ENCODE peak calls at places on chromosome 14, in five cellular contexts. R is H1, Q is neuronal stem cell, O is trophoblast cell, S is IMR-90. W is an unnamed sample.

GRCh38 chr14:69632154-69632553 is 20.8 kb downstream of the SUSD6 start:
- DNase-seq in R (no peak), Q (no peak), O (no peak), S (no peak), W (peak)

GRCh38 chr14:71648725-71649124 is 283.5 kb upstream of the RGS6 start:
- DNase-seq in R (no peak), Q (no peak), O (no peak), S (no peak), W (no peak)

GRCh38 chr14:50109342-50109741 is 7.0 kb downstream of the VCPKMT start:
- DNase-seq in R (no peak), Q (no peak), O (peak), S (peak), W (peak)

GRCh38 chr14:85549697-85550096 is 19.8 kb downstream of the FLRT2 start:
- DNase-seq in R (no peak), Q (no peak), O (no peak), S (no peak), W (no peak)

GRCh38 chr14:63155511-63156189 is 48.6 kb upstream of the RHOJ start:
- DNase-seq in R (no peak), Q (no peak), O (peak), S (peak), W (no peak)

GRCh38 chr14:36518031-36518585 is 1.9 kb downstream of the NKX2-1 start:
- DNase-seq in R (no peak), Q (no peak), O (no peak), S (no peak), W (peak)

GRCh38 chr14:68463705-68464104 is 329.2 kb downstream of the ZFP36L1 start:
- DNase-seq in R (no peak), Q (no peak), O (no peak), S (no peak), W (no peak)

GRCh38 chr14:74555476-74556050 is 56.5 kb downstream of the LTBP2 start:
- DNase-seq in R (no peak), Q (no peak), O (peak), S (no peak), W (no peak)

GRCh38 chr14:69106451-69106850 is 46.5 kb downstream of the DCAF5 start:
- DNase-seq in R (no peak), Q (no peak), O (peak), S (no peak), W (no peak)

GRCh38 chr14:54047645-54048308 is 91.2 kb upstream of the BMP4 start:
- DNase-seq in R (no peak), Q (no peak), O (no peak), S (no peak), W (no peak)

GRCh38 chr14:102472815-102473158 is 36.8 kb downstream of the ANKRD9 start:
- DNase-seq in R (no peak), Q (no peak), O (no peak), S (no peak), W (no peak)
- H2AK5ac ChIP-seq in R (no peak), Q (no peak), O (no peak), S (peak), W (no peak)

GRCh38 chr14:51609251-51609986 is 42.3 kb upstream of the FRMD6 start:
- DNase-seq in R (no peak), Q (no peak), O (no peak), S (peak), W (no peak)
- H4K8ac ChIP-seq in R (no peak), Q (no peak), O (no peak), S (peak), W (no peak)

GRCh38 chr14:90695997-90696681 is 120.1 kb downstream of the TTC7B start:
- DNase-seq in R (no peak), Q (no peak), O (no peak), S (no peak), W (no peak)

GRCh38 chr14:90693413-90693812 is 122.8 kb downstream of the TTC7B start:
- DNase-seq in R (no peak), Q (no peak), O (no peak), S (no peak), W (no peak)

GRCh38 chr14:90691627-90692026 is 124.6 kb downstream of the TTC7B start:
- DNase-seq in R (no peak), Q (no peak), O (no peak), S (no peak), W (no peak)

GRCh38 chr14:90692826-90693225 is 123.4 kb downstream of the TTC7B start:
- DNase-seq in R (no peak), Q (no peak), O (no peak), S (peak), W (no peak)

DNA sequence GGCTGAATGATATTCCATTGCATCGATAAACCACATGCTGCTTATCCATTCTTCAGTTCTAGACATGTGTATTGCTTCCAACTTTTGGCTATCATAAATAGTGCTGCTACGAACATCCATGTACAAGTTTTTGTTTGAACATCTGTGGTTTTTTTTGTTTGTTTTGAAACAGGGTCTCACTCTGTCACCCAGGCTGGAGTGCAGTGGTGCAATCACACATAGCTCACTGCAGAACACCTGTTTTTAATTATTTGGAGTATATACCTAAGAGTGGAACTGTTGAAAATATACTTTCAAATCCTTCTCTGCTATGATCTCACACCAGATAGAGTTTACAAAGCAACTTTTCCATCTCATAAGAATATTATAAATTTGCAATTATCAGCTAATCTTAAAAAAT is 124.2 kb downstream of the TTC7B start:
- DNase-seq in R (no peak), Q (no peak), O (no peak), S (peak), W (no peak)
- H3K27ac ChIP-seq in R (no peak), Q (no peak), O (no peak), S (no peak), W (no peak)

DNA sequence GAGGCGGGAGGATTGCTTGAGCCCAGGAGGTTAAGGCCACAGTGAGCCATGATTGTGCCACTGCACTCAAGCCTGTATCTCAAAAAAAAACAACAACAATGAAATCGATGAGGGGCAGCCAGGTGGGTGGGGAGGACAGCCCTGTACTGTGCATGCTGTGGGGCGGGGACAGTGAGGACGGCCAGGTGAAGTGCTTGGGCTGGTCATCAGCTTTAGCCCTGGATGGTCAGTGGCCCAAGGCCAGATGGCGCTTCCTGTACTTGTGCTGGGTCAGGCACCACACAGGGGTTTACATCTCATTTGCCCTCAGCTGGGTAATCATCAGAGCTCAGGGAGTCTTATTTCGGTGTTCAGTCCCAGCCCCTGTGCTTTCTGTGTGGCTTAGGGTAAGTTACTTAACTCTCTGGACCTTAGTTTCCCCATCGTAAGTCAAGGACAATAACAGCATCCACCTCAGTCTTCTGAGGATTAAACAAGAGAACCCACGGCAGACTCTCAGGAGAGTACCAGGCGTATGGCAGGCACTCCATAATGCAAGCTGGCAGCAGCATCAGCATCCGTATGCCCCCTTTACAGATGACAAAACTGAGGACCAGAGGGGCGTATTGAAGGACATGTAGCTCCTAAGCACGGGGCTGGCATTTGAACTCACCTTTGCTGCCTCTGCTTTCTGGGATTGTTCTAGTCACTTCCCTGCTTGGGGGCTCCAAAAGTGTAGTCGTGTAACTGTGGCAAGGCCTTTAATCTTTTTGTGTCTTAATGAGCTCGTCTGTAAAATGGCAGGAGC is 71.9 kb downstream of the SLC25A47 start:
- DNase-seq in R (no peak), Q (no peak), O (no peak), S (no peak), W (no peak)
- H2AK5ac ChIP-seq in R (no peak), Q (peak), O (no peak), S (no peak), W (no peak)

GRCh38 chr14:23252420-23253333 is 14.9 kb downstream of the RNF212B start:
- DNase-seq in R (peak), Q (no peak), O (no peak), S (no peak), W (peak)
- H4K8ac ChIP-seq in R (no peak), Q (no peak), O (no peak), S (no peak), W (no peak)

GRCh38 chr14:100532916-100533630 is 54.1 kb downstream of the BEGAIN start:
- DNase-seq in R (no peak), Q (no peak), O (no peak), S (peak), W (no peak)

GRCh38 chr14:100533647-100534485 is 53.4 kb downstream of the BEGAIN start:
- DNase-seq in R (no peak), Q (no peak), O (no peak), S (no peak), W (no peak)

GRCh38 chr14:100535287-100536131 is 51.7 kb downstream of the BEGAIN start:
- DNase-seq in R (no peak), Q (no peak), O (no peak), S (no peak), W (no peak)

GRCh38 chr14:100536141-100536540 is 51.1 kb downstream of the BEGAIN start:
- DNase-seq in R (no peak), Q (no peak), O (no peak), S (no peak), W (no peak)

GRCh38 chr14:100534528-100535286 is 52.5 kb downstream of the BEGAIN start:
- DNase-seq in R (no peak), Q (no peak), O (no peak), S (no peak), W (no peak)
- H3K27ac ChIP-seq in R (no peak), Q (peak), O (no peak), S (no peak), W (no peak)

GRCh38 chr14:61524936-61525292 is 170.4 kb upstream of the HIF1A start:
- DNase-seq in R (no peak), Q (no peak), O (no peak), S (no peak), W (no peak)
- H2AK5ac ChIP-seq in R (no peak), Q (no peak), O (peak), S (peak), W (no peak)